ENCODE peak calls at places on chromosomes 1 and 21, in six cellular contexts. Q, X, M, V, E and Y are unnamed samples. For H3K4me1, the result is how much of the 10 kb centered on the place peaks cover.

GRCh38 chr1:52771384-52771783 is 45.1 kb downstream of the ZYG11B start:
- DNase-seq in Q (no peak), X (no peak), M (no peak), V (no peak), E (no peak), Y (no peak)

GRCh38 chr1:19059773-19060172 is 103.3 kb upstream of the IFFO2 start:
- DNase-seq in Q (no peak), X (no peak), M (no peak), V (no peak), E (no peak), Y (no peak)

GRCh38 chr1:4344065-4344753 is 310.2 kb upstream of the AJAP1 start:
- DNase-seq in Q (no peak), X (no peak), M (no peak), V (no peak), E (no peak), Y (no peak)

GRCh38 chr1:2463396-2463795 is 12.7 kb upstream of the PLCH2 start:
- DNase-seq in Q (no peak), X (no peak), M (no peak), V (no peak), E (no peak), Y (no peak)

GRCh38 chr21:36385909-36386642 is 884 bp downstream of the CHAF1B start:
- DNase-seq in Q (no peak), X (no peak), M (no peak), V (no peak), E (no peak), Y (no peak)

GRCh38 chr1:33163621-33164071 is 18.2 kb downstream of the TRIM62 start:
- DNase-seq in Q (no peak), X (no peak), M (no peak), V (no peak), E (no peak), Y (no peak)

GRCh38 chr1:162627662-162628296 is 4.5 kb upstream of the DDR2 start:
- DNase-seq in Q (no peak), X (no peak), M (no peak), V (no peak), E (no peak), Y (no peak)

GRCh38 chr1:19398309-19398760 is 86.2 kb downstream of the SLC66A1 start:
- DNase-seq in Q (no peak), X (peak), M (no peak), V (peak), E (no peak), Y (no peak)

GRCh38 chr1:210025870-210026269 is 87.9 kb downstream of the SYT14 start:
- DNase-seq in Q (no peak), X (no peak), M (no peak), V (no peak), E (no peak), Y (no peak)

GRCh38 chr1:218778731-218779130 is 394.9 kb upstream of the LYPLAL1 start:
- DNase-seq in Q (no peak), X (no peak), M (no peak), V (no peak), E (no peak), Y (no peak)

GRCh38 chr1:199009447-199009846 is 370.6 kb downstream of the PTPRC start:
- DNase-seq in Q (no peak), X (no peak), M (no peak), V (no peak), E (no peak), Y (no peak)

GRCh38 chr1:221724931-221725605 is 16.8 kb downstream of the DUSP10 start:
- DNase-seq in Q (no peak), X (peak), M (peak), V (no peak), E (no peak), Y (no peak)

GRCh38 chr1:184881941-184882648 is 92.2 kb downstream of the NIBAN1 start:
- DNase-seq in Q (no peak), X (no peak), M (no peak), V (no peak), E (no peak), Y (no peak)

GRCh38 chr1:74641161-74641560 is 32.4 kb downstream of the ERICH3 start:
- DNase-seq in Q (no peak), X (no peak), M (no peak), V (no peak), E (no peak), Y (no peak)

GRCh38 chr1:165891461-165891860 is 64.0 kb downstream of the UCK2 start:
- DNase-seq in Q (no peak), X (no peak), M (no peak), V (no peak), E (no peak), Y (peak)

GRCh38 chr1:145872421-145872891 is 13.2 kb downstream of the ANKRD35 start:
- DNase-seq in Q (peak), X (peak), M (peak), V (peak), E (no peak), Y (no peak)

GRCh38 chr1:3496916-3497315 is 42.5 kb downstream of the ARHGEF16 start:
- DNase-seq in Q (no peak), X (no peak), M (no peak), V (no peak), E (no peak), Y (no peak)

GRCh38 chr1:182080955-182081582 is 19.6 kb upstream of the ZNF648 start:
- DNase-seq in Q (peak), X (no peak), M (no peak), V (no peak), E (no peak), Y (peak)

GRCh38 chr1:109627692-109628399 is 8.2 kb downstream of the AMPD2 start:
- DNase-seq in Q (no peak), X (no peak), M (no peak), V (no peak), E (no peak), Y (no peak)

GRCh38 chr21:41364308-41364707 is 2.5 kb downstream of the MX2 start:
- DNase-seq in Q (no peak), X (no peak), M (no peak), V (no peak), E (no peak), Y (no peak)

GRCh38 chr1:176691251-176692228 is 228.6 kb downstream of the PAPPA2 start:
- DNase-seq in Q (peak), X (peak), M (no peak), V (peak), E (no peak), Y (peak)

GRCh38 chr1:46005594-46005993 is 126.8 kb downstream of the PIK3R3 start:
- DNase-seq in Q (no peak), X (no peak), M (no peak), V (no peak), E (no peak), Y (no peak)

GRCh38 chr1:8004113-8004802 is 21.9 kb downstream of the ERRFI1 start:
- DNase-seq in Q (peak), X (no peak), M (no peak), V (no peak), E (no peak), Y (no peak)

GRCh38 chr1:70142120-70142519 is 63.3 kb downstream of the LRRC40 start:
- DNase-seq in Q (no peak), X (no peak), M (no peak), V (no peak), E (no peak), Y (no peak)

GRCh38 chr1:202585591-202585934 is 124.7 kb downstream of the SYT2 start:
- DNase-seq in Q (no peak), X (no peak), M (no peak), V (no peak), E (no peak), Y (no peak)

GRCh38 chr1:12436817-12437599 is 181.0 kb downstream of the DHRS3 start:
- DNase-seq in Q (no peak), X (no peak), M (no peak), V (no peak), E (no peak), Y (no peak)

GRCh38 chr1:110440877-110441276 is 10.1 kb upstream of the PROK1 start:
- DNase-seq in Q (no peak), X (no peak), M (peak), V (no peak), E (no peak), Y (peak)

GRCh38 chr21:32726742-32727477 is 903 bp downstream of the SYNJ1 start:
- DNase-seq in Q (no peak), X (peak), M (peak), V (peak), E (no peak), Y (peak)

GRCh38 chr21:32728455-32729237 is 833 bp upstream of the SYNJ1 start:
- DNase-seq in Q (no peak), X (no peak), M (no peak), V (no peak), E (no peak), Y (no peak)

GRCh38 chr21:32727478-32727727 is 410 bp downstream of the SYNJ1 start:
- DNase-seq in Q (peak), X (no peak), M (no peak), V (no peak), E (no peak), Y (no peak)

GRCh38 chr21:32732544-32732943 is 4.7 kb upstream of the SYNJ1 start:
- DNase-seq in Q (no peak), X (no peak), M (no peak), V (no peak), E (no peak), Y (no peak)

DNA sequence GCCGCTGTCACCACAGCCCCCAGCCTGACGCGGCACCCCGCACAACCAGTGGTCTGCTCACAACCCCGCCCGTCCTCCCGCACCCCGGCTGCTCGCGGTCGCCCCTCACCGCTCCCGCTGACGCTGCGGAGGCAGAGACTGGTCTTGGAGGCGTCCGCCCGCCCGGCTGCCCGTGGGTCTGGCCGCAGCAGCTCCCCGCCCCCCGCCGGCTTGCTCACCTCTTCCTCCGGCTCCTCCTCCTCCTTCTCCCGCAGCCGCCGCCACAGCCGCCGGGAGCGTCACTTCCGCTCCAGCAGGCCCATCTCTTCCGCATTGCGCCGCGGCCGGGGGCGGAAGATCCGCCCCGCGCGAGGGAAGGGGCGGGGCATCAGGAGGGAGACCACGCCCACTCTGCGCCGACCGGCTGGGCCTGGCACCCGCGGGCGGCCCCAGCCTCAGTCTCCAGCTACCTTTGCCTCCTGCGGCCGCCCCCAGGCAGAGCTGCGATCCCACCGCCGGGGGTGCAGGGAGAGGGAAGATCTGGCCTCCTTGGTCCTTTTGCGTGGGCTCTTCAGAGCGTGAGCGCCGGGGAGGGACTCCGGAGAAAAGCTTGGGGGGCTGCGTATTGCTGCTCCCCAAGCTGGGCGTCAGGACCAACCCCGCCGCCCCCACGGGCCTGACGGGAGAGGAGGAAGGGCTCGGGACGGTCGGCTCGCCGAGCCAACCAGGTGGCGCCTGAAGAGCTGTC is at the start of gene SYNJ1:
- DNase-seq in Q (peak), X (peak), M (peak), V (peak), E (peak), Y (peak)
- TF ChIP-seq CTCF in Q (no peak), X (no peak), M (no peak), V (peak), E (no peak), Y (no peak)

GRCh38 chr1:6244401-6245054 is 549 bp downstream of the HES3 start:
- DNase-seq in Q (no peak), X (no peak), M (no peak), V (no peak), E (no peak), Y (no peak)
- H3K4me1 ChIP-seq in Q (under half), X (under half), M (under half), V (under half), E (under half), Y (under half)

GRCh38 chr21:46517361-46517760 is 58.7 kb downstream of the DIP2A start:
- DNase-seq in Q (no peak), X (no peak), M (no peak), V (no peak), E (no peak), Y (peak)

GRCh38 chr21:46515109-46515508 is 56.4 kb downstream of the DIP2A start:
- DNase-seq in Q (peak), X (peak), M (peak), V (no peak), E (no peak), Y (peak)

GRCh38 chr21:46516068-46516467 is 57.4 kb downstream of the DIP2A start:
- DNase-seq in Q (no peak), X (no peak), M (no peak), V (no peak), E (no peak), Y (no peak)

GRCh38 chr21:46518983-46519583 is 60.4 kb downstream of the DIP2A start:
- DNase-seq in Q (no peak), X (no peak), M (no peak), V (no peak), E (no peak), Y (no peak)
- TF ChIP-seq CTCF in Q (no peak), X (no peak), M (no peak), V (no peak), E (no peak), Y (no peak)

DNA sequence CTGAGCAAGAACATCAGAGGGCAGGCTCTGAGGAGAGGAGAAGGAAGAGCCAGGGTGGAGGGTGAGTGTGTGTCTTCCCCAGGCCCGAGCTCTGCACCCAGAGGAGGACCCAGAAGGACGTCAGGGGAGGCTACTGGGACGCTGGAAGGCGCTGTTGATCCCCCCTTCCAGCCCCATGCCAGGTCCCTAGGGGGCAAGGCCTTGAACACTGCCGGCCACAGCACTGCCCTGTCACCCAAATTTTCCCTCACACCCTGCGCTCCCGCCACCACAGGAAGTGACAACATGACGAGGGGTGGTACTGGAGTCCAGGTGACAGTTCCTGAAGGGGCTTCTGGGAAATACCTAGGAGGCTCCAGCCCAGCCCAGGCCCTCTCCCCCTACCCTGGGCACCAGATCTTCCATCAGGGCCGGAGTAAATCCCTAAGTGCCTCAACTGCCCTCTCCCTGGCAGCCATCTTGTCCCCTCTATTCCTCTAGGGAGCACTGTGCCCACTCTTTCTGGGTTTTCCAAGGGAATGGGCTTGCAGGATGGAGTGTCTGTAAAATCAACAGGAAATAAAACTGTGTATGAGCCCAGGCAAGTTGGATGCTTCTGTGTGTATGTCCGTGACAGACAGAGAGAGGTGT is 17.1 kb downstream of the BCAN start:
- DNase-seq in Q (no peak), X (no peak), M (no peak), V (no peak), E (no peak), Y (no peak)
- H3K4me1 ChIP-seq in Q (under half), X (half or more), M (under half), V (under half), E (under half), Y (under half)

GRCh38 chr1:201433609-201434008 is 12.1 kb upstream of the TNNI1 start:
- DNase-seq in Q (no peak), X (no peak), M (no peak), V (no peak), E (no peak), Y (no peak)

GRCh38 chr1:201427923-201428322 is 6.4 kb upstream of the TNNI1 start:
- DNase-seq in Q (no peak), X (no peak), M (no peak), V (no peak), E (no peak), Y (no peak)

GRCh38 chr1:201432814-201433213 is 11.3 kb upstream of the TNNI1 start:
- DNase-seq in Q (no peak), X (no peak), M (no peak), V (no peak), E (no peak), Y (no peak)

GRCh38 chr1:201429771-201430501 is 8.4 kb upstream of the TNNI1 start:
- DNase-seq in Q (no peak), X (no peak), M (no peak), V (no peak), E (no peak), Y (no peak)

GRCh38 chr1:201430790-201431189 is 9.3 kb upstream of the TNNI1 start:
- DNase-seq in Q (no peak), X (no peak), M (no peak), V (no peak), E (no peak), Y (no peak)
- TF ChIP-seq CTCF in Q (no peak), X (no peak), M (no peak), V (no peak), E (no peak), Y (no peak)